ENCODE peak calls at places on chromosomes 6 and 20, in six cellular contexts. G is thyroid gland, Q is heart left ventricle, W is H1, V is vagina, A is ovary. L is an unnamed sample.

GRCh38 chr6:151059612-151060095 is 180.1 kb upstream of the AKAP12 start:
- DNase-seq in A (no peak), V (peak; percentile 81), Q (no peak), G (no peak), W (no peak), L (no peak)

GRCh38 chr6:36692220-36692619 is 5.4 kb upstream of the RAB44 start:
- DNase-seq in Q (no peak), V (no peak), G (no peak), W (no peak), A (no peak), L (no peak)

GRCh38 chr20:10553326-10553984 is 118.3 kb downstream of the SLX4IP start:
- DNase-seq in V (no peak), W (no peak), Q (peak; percentile 68), A (peak; percentile 64), G (peak; percentile 74), L (peak; percentile 22)

GRCh38 chr20:32797160-32797468 is 22.6 kb upstream of the MAPRE1 start:
- DNase-seq in A (no peak), G (no peak), Q (no peak), W (no peak), V (no peak), L (no peak)

GRCh38 chr6:166275714-166276166 is 32.5 kb downstream of the PRR18 start:
- DNase-seq in W (no peak), Q (peak; percentile 89), V (no peak), A (peak; percentile 39), G (peak; percentile 57), L (peak; percentile 42)

GRCh38 chr6:147905721-147906120 is 397.2 kb downstream of the SAMD5 start:
- DNase-seq in Q (no peak), G (no peak), V (no peak), A (no peak), W (no peak), L (no peak)

GRCh38 chr20:45823949-45824835 is 2.9 kb downstream of the TNNC2 start:
- DNase-seq in A (peak; percentile 65), V (no peak), G (peak; percentile 41), Q (peak; percentile 73), W (peak; percentile 53), L (peak; percentile 74)

GRCh38 chr6:155174576-155175174 is 89.1 kb upstream of the CLDN20 start:
- DNase-seq in V (no peak), W (peak; percentile 54), Q (no peak), A (peak; percentile 27), G (peak; percentile 73), L (peak; percentile 29)

GRCh38 chr6:106787327-106788196 is 158.2 kb downstream of the QRSL1 start:
- DNase-seq in V (no peak), A (no peak), Q (no peak), G (no peak), W (no peak), L (no peak)

GRCh38 chr6:89989742-89990141 is 95.5 kb downstream of the GJA10 start:
- DNase-seq in W (no peak), Q (no peak), G (peak; percentile 21), A (no peak), V (no peak), L (no peak)

GRCh38 chr20:6559791-6560190 is 207.7 kb upstream of the BMP2 start:
- DNase-seq in A (no peak), Q (no peak), W (no peak), G (no peak), V (no peak), L (no peak)

GRCh38 chr20:31517373-31517772 is 3.1 kb downstream of the HM13 start:
- DNase-seq in W (no peak), G (peak; percentile 41), Q (no peak), A (no peak), V (no peak), L (peak; percentile 86)

GRCh38 chr6:108578595-108579038 is 17.9 kb downstream of the FOXO3 start:
- DNase-seq in A (no peak), Q (no peak), W (no peak), V (peak; percentile 85), G (no peak), L (no peak)

GRCh38 chr6:122222761-122223160 is 176.7 kb upstream of the HSF2 start:
- DNase-seq in G (no peak), W (no peak), Q (no peak), V (no peak), A (no peak), L (no peak)

GRCh38 chr6:152091851-152092341 is 284.4 kb downstream of the ESR1 start:
- DNase-seq in W (no peak), V (peak; percentile 77), G (no peak), A (no peak), Q (no peak), L (no peak)

GRCh38 chr6:154466139-154466538 is 44.3 kb downstream of the CNKSR3 start:
- DNase-seq in G (no peak), W (no peak), Q (no peak), V (no peak), A (no peak), L (no peak)

GRCh38 chr6:85483041-85483700 is 33.3 kb downstream of the NT5E start:
- DNase-seq in V (no peak), W (peak; percentile 33), Q (peak; percentile 88), A (peak; percentile 84), G (peak; percentile 79), L (peak; percentile 14)

GRCh38 chr6:144753023-144753705 is 468.0 kb downstream of the UTRN start:
- DNase-seq in V (no peak), G (no peak), Q (no peak), A (no peak), W (no peak), L (no peak)

GRCh38 chr6:41503435-41503768 is 42.8 kb upstream of the FOXP4 start:
- DNase-seq in Q (no peak), G (no peak), A (no peak), W (no peak), V (no peak), L (no peak)
- H3K4me3 ChIP-seq in Q (peak overlapping the region; percentile 58), G (no peak overlapping the region), A (peak overlapping the region; percentile 42), W (peak overlapping the region; percentile 30), V (no peak overlapping the region), L (no peak overlapping the region)

GRCh38 chr6:143543435-143543834 is 31.9 kb upstream of the FUCA2 start:
- DNase-seq in W (no peak), G (no peak), V (no peak), Q (no peak), A (no peak), L (no peak)

GRCh38 chr6:143546599-143546998 is 35.1 kb upstream of the FUCA2 start:
- DNase-seq in W (no peak), Q (no peak), A (no peak), G (no peak), V (no peak), L (no peak)

GRCh38 chr6:143545976-143546547 is 34.5 kb upstream of the FUCA2 start:
- DNase-seq in V (no peak), Q (no peak), G (no peak), W (no peak), A (no peak), L (no peak)

GRCh38 chr6:143544019-143544681 is 32.6 kb upstream of the FUCA2 start:
- DNase-seq in V (no peak), Q (no peak), G (no peak), A (no peak), W (no peak), L (no peak)

GRCh38 chr6:143545165-143545564 is 33.6 kb upstream of the FUCA2 start:
- DNase-seq in V (no peak), G (no peak), Q (no peak), W (no peak), A (no peak), L (no peak)
- H3K4me1 ChIP-seq in V (no peaks in the 10 kb centered on the region), G (no peaks in the 10 kb centered on the region), Q (no peaks in the 10 kb centered on the region), W (peaks cover 3% of the 10 kb centered on the region), A (no peaks in the 10 kb centered on the region), L (no peaks in the 10 kb centered on the region)

DNA sequence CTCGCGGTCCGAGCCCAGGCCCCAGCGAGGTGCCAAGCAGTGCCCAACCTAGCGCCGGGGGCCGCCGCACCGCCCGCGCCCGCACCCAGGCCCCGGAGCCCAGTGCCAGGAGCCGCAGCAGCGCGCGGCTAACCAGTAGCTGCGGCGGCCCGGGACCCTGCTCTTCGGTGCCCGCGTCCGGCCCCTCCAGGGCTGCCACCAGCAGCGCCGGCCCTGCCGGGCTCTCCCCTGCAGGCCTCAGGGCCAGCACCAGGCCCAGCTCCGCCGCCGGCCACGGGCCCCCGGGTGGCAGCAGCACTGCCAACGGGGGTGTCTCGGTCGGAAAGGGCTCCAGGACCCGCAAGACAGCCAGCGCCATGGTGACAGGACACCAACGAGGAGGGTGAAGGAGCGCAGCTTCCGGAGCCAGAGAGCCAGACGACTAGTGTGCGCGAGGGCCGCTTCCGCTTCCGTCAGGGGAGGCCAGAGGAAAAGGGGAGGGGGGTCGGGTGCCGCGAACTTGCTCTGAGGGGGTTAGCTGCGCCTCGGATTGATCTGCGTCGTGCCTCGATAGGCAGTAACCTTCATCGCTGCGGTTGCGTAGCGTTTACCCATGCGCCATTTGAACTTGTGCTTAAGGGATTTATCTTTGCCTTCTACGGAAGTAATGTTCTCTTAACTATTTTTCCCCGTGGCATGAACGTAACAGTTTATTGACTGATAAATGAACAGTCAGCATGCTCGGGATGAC is at the start of gene PEX6:
- DNase-seq in G (peak; percentile 83), W (peak; percentile 76), A (peak; percentile 85), Q (peak; percentile 96), V (no peak), L (peak; percentile 86)
- TF ChIP-seq POLR2A in G (peak; percentile 37), W (peak; percentile 68), A (peak; percentile 60), Q (peak; percentile 52), V (no peak), L (peak; percentile 40)

GRCh38 chr6:75492769-75493168 is 831 bp downstream of the FILIP1 start:
- DNase-seq in Q (no peak), V (no peak), A (no peak), G (no peak), W (no peak), L (peak; percentile 52)
- H3K4me3 ChIP-seq in Q (peak overlapping the region; percentile 67), V (peak overlapping the region; percentile 28), A (peak overlapping the region; percentile 32), G (no peak overlapping the region), W (no peak overlapping the region), L (peak overlapping the region; percentile 82)

GRCh38 chr20:19921349-19921793 is 95.8 kb upstream of the NAA20 start:
- DNase-seq in V (no peak), A (no peak), Q (no peak), W (no peak), G (no peak), L (peak; percentile 81)
- H3K4me1 ChIP-seq in V (peaks cover 2% of the 10 kb centered on the region), A (peaks cover 11% of the 10 kb centered on the region), Q (peaks cover 51% of the 10 kb centered on the region), W (peaks cover 3% of the 10 kb centered on the region), G (peaks cover 11% of the 10 kb centered on the region), L (peaks cover 67% of the 10 kb centered on the region)

GRCh38 chr6:30806581-30807183 is 62.3 kb upstream of the IER3 start:
- DNase-seq in G (no peak), V (no peak), A (no peak), W (no peak), Q (no peak), L (no peak)
- TF ChIP-seq POLR2A in G (no peak), V (no peak), A (no peak), W (no peak), Q (no peak), L (no peak)

DNA sequence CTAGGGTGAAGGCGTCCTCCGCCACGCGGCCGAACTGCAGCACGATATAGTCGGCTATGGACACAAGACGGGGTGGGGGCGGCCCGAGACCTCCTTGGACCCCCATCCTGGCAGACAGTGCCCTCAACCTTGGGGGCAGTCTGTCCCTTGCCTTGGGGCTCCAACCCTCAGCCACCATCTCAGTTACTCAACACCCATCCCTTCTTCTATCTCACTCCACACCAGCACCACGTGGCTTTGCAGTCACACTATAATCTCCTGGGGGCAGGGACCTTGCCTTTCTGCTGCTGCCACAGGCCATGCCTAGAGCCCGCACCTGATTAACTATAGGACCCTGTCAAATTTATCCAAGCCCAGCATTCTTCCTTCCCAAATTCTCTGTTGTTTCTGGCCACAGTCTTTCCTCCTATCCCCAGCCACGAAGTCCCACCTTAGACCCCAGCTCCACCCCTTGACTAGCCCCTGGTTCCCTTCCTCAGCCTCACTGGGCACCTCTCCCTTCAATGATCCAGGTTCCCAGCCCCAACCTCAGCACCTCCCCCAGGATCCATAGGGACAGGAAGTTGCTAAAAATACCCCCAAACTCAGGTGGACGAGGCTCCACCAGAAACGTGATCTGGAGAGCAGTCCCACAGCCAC is 1.6 kb upstream of the TEAD3 start:
- DNase-seq in Q (no peak), W (no peak), A (peak; percentile 31), V (no peak), G (no peak), L (no peak)
- H3K4me3 ChIP-seq in Q (peak overlapping the region; percentile 87), W (peak overlapping the region; percentile 63), A (peak overlapping the region; percentile 95), V (peak overlapping the region; percentile 67), G (no peak overlapping the region), L (peak overlapping the region; percentile 63)